ENCODE peak calls at places on chromosomes 11 and 22, in four cellular contexts. One of them, this sample, is unnamed.
A peak's percentile ranks its signal among the peaks of the same experiment; 100 is the strongest.

GRCh38 chr11:92180664-92181251 is 43.9 kb upstream of the FAT3 start:
- DNase-seq in H1: no peak
- DNase-seq in HCT116: no peak
- DNase-seq in heart left ventricle: no peak
- DNase-seq in this sample: no peak

GRCh38 chr22:24681236-24681635 is 78.2 kb downstream of the GGT1 start:
- DNase-seq in H1: no peak
- DNase-seq in heart left ventricle: no peak
- DNase-seq in HCT116: no peak
- DNase-seq in this sample: no peak

GRCh38 chr11:19982761-19983495 is 177.3 kb downstream of the DBX1 start:
- DNase-seq in heart left ventricle: no peak
- DNase-seq in H1: no peak
- DNase-seq in HCT116: no peak
- DNase-seq in this sample: no peak

GRCh38 chr11:128188346-128189115 is 398.8 kb downstream of the ETS1 start:
- DNase-seq in heart left ventricle: no peak
- DNase-seq in H1: no peak
- DNase-seq in HCT116: no peak
- DNase-seq in this sample: no peak

GRCh38 chr11:35111171-35112055 is 27.6 kb upstream of the CD44 start:
- DNase-seq in HCT116: no peak
- DNase-seq in heart left ventricle: no peak
- DNase-seq in H1: no peak
- DNase-seq in this sample: no peak

GRCh38 chr11:117809236-117810055 is 12.4 kb upstream of the DSCAML1 start:
- DNase-seq in HCT116: peak; percentile 63
- DNase-seq in H1: no peak
- DNase-seq in heart left ventricle: peak; percentile 72
- DNase-seq in this sample: peak; percentile 44

GRCh38 chr11:88402192-88402715 is 64.7 kb upstream of the CTSC start:
- DNase-seq in H1: no peak
- DNase-seq in heart left ventricle: no peak
- DNase-seq in HCT116: no peak
- DNase-seq in this sample: no peak

GRCh38 chr11:45929486-45930030 is 7.1 kb downstream of the LARGE2 start:
- DNase-seq in HCT116: no peak
- DNase-seq in heart left ventricle: no peak
- DNase-seq in H1: no peak
- DNase-seq in this sample: no peak

GRCh38 chr22:44892243-44892642 is 117.6 kb downstream of the PHF21B start:
- DNase-seq in heart left ventricle: no peak
- DNase-seq in H1: no peak
- DNase-seq in HCT116: no peak
- DNase-seq in this sample: no peak

GRCh38 chr11:95563173-95563572 is 226.4 kb downstream of the FAM76B start:
- DNase-seq in H1: no peak
- DNase-seq in HCT116: no peak
- DNase-seq in heart left ventricle: no peak
- DNase-seq in this sample: no peak

GRCh38 chr11:110711776-110712642 is at the start of gene ARHGAP20:
- DNase-seq in H1: no peak
- DNase-seq in HCT116: no peak
- DNase-seq in heart left ventricle: peak; percentile 61
- DNase-seq in this sample: peak; percentile 46

GRCh38 chr11:10298342-10298741 is 4.3 kb upstream of the SBF2 start:
- DNase-seq in HCT116: no peak
- DNase-seq in H1: no peak
- DNase-seq in heart left ventricle: no peak
- DNase-seq in this sample: no peak

GRCh38 chr11:108278546-108278945 is 55.7 kb downstream of the ATM start:
- DNase-seq in HCT116: no peak
- DNase-seq in heart left ventricle: peak; percentile 18
- DNase-seq in H1: no peak
- DNase-seq in this sample: no peak

GRCh38 chr11:12701815-12702214 is 27.6 kb downstream of the TEAD1 start:
- DNase-seq in heart left ventricle: no peak
- DNase-seq in HCT116: no peak
- DNase-seq in H1: no peak
- DNase-seq in this sample: no peak

GRCh38 chr11:66857234-66857926 is 516 bp downstream of the LRFN4 start:
- DNase-seq in HCT116: no peak
- DNase-seq in heart left ventricle: no peak
- DNase-seq in H1: no peak
- DNase-seq in this sample: no peak
- TF ChIP-seq POLR2A in HCT116: no peak
- TF ChIP-seq POLR2A in heart left ventricle: no peak
- TF ChIP-seq POLR2A in H1: no peak
- TF ChIP-seq POLR2A in this sample: no peak

GRCh38 chr11:2769409-2769778 is 69.6 kb upstream of the KCNQ1OT1 start:
- DNase-seq in heart left ventricle: peak; percentile 13
- DNase-seq in HCT116: no peak
- DNase-seq in H1: no peak
- DNase-seq in this sample: no peak

GRCh38 chr11:2767071-2767470 is 67.3 kb upstream of the KCNQ1OT1 start:
- DNase-seq in HCT116: no peak
- DNase-seq in H1: no peak
- DNase-seq in heart left ventricle: no peak
- DNase-seq in this sample: no peak

GRCh38 chr11:2768471-2769408 is 68.9 kb upstream of the KCNQ1OT1 start:
- DNase-seq in heart left ventricle: no peak
- DNase-seq in H1: no peak
- DNase-seq in HCT116: peak; percentile 38
- DNase-seq in this sample: no peak

GRCh38 chr11:2766166-2766565 is 66.4 kb upstream of the KCNQ1OT1 start:
- DNase-seq in HCT116: no peak
- DNase-seq in H1: no peak
- DNase-seq in heart left ventricle: no peak
- DNase-seq in this sample: no peak

GRCh38 chr11:2767751-2768150 is 68.0 kb upstream of the KCNQ1OT1 start:
- DNase-seq in HCT116: no peak
- DNase-seq in H1: no peak
- DNase-seq in heart left ventricle: no peak
- DNase-seq in this sample: no peak
- TF ChIP-seq POLR2A in HCT116: no peak
- TF ChIP-seq POLR2A in H1: no peak
- TF ChIP-seq POLR2A in heart left ventricle: no peak
- TF ChIP-seq POLR2A in this sample: no peak

DNA sequence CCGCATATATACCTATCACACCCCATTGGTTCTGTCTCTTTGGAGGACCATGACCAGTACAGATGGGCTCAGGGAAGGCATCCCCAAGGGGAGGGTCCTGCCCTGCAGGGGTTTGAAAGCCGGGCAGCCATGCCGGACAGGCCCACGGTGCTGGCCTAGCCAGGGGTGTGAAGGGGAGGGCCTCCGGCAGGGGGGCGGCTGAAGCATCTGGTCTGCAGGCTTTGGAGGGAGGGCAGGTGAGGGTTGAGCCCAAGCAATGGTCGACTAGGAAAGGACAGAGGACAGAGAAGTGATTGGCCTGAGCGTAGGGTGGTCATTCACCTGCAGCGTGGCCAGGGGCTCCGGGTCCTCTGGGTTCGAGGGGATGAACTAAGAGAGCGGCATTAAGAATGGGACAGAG is 11.2 kb upstream of the CTSD start:
- DNase-seq in H1: no peak
- DNase-seq in HCT116: no peak
- DNase-seq in heart left ventricle: no peak
- DNase-seq in this sample: no peak
- TF ChIP-seq POLR2A in H1: no peak
- TF ChIP-seq POLR2A in HCT116: no peak
- TF ChIP-seq POLR2A in heart left ventricle: no peak
- TF ChIP-seq POLR2A in this sample: no peak

DNA sequence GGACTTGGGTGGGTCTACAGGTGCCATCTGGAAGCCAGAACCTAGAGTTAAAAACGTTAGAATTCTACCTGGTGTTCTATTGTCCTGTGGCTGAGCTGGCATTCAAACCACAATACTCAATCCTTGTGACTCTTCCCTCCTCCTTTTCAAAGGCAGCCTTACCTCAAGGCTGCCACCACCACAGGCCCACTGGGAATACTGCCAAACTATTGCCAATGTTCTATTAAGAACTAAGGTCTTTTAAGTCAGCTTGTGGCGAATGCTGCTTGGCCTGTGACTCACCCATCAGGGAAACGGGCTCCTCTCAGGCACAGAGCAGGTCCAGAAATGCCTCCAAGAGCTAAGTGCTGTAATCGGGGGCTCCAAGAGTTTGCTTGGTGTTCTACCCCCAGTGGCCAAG is 1008.4 kb downstream of the JRKL start:
- DNase-seq in heart left ventricle: no peak
- DNase-seq in HCT116: no peak
- DNase-seq in H1: no peak
- DNase-seq in this sample: no peak
- TF ChIP-seq POLR2A in heart left ventricle: no peak
- TF ChIP-seq POLR2A in HCT116: no peak
- TF ChIP-seq POLR2A in H1: no peak
- TF ChIP-seq POLR2A in this sample: no peak

DNA sequence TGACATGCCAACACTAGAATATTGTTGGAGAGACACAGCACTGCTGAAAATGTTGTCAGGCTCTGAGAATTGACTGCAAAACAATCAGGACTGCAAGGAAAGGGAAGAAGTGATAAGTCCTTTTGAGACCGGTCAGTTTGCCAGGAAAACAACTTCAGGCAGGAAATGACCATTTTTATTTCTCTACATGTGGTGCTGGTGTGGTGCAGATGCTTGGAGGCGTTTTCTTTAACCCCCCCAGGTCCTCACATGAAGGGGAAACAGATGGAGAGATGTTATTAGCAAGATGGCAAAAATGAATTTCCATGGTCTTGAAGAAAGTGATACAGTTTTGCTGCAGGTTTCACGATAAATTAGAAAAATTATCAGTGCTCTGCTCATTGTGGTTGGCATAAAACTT is 5.7 kb downstream of the AP2A2 start:
- DNase-seq in heart left ventricle: no peak
- DNase-seq in H1: no peak
- DNase-seq in HCT116: no peak
- DNase-seq in this sample: no peak
- TF ChIP-seq POLR2A in heart left ventricle: no peak
- TF ChIP-seq POLR2A in H1: no peak
- TF ChIP-seq POLR2A in HCT116: no peak
- TF ChIP-seq POLR2A in this sample: no peak

DNA sequence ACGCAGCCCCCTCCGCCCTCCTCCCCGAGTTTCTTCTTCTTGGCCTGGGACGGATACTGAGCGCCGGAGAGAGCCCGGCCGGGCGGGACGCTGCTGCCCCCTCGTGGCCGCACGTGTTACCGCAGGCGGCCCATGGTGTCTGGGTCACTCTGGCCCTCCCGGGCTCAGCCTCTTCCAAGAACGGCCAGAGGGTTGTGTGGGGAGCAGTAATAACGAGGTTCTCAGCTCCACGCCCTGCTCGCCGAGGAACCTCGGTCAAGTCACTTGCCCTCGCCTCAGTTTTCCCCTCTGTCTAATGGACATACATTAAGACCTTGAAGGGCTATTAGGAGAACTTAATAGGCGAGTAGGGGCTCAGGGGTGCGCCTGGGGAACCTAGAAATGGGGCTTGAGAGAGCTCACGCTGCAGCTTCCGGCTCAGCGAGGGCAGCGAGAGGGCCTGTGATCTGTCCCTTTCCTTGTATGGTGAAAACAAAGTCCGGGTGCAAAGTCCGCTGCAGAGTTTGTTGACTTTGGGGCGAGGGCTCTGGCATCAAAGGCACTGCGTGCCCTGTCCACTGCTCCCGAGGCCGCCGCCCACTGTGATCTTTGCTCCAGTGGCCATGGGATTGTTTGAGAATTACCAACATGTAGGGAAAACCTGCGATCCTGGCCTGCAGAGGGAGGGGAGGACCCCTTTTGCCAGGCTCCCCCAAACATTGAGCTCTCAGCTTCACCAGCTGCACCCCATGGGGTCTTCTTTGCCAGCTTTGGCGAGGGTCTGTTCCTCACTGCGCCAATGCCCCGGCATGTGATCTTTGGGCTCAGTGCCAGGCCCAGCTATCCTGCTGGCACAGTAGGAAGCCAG is 14.4 kb upstream of the LRP5 start:
- DNase-seq in HCT116: peak; percentile 52
- DNase-seq in H1: peak; percentile 38
- DNase-seq in heart left ventricle: peak; percentile 82
- DNase-seq in this sample: peak; percentile 53
- TF ChIP-seq POLR2A in HCT116: no peak
- TF ChIP-seq POLR2A in H1: no peak
- TF ChIP-seq POLR2A in heart left ventricle: no peak
- TF ChIP-seq POLR2A in this sample: no peak